ENCODE peak calls at places on chromosomes 4 and X, in eight cellular contexts. One of them, this sample, is unnamed.
A peak's percentile ranks its signal among the peaks of the same experiment; 100 is the strongest.

GRCh38 chr4:13441506-13441905 is 42.6 kb downstream of the RAB28 start:
- DNase-seq in M059J: no peak
- DNase-seq in A673: no peak
- DNase-seq in NAMALWA: no peak
- DNase-seq in iris pigment epithelial cell: no peak
- DNase-seq in D341Med: no peak
- DNase-seq in NCI-H1105: no peak
- DNase-seq in nephron progenitor cell: no peak
- DNase-seq in this sample: no peak

GRCh38 chrX:148568763-148569162 is 68.3 kb downstream of the AFF2 start:
- DNase-seq in M059J: no peak
- DNase-seq in A673: no peak
- DNase-seq in NAMALWA: no peak
- DNase-seq in iris pigment epithelial cell: no peak
- DNase-seq in D341Med: no peak
- DNase-seq in NCI-H1105: no peak
- DNase-seq in nephron progenitor cell: no peak
- DNase-seq in this sample: no peak

GRCh38 chrX:15349046-15349445 is 13.7 kb upstream of the PIGA start:
- DNase-seq in M059J: peak; percentile 62
- DNase-seq in A673: peak; percentile 82
- DNase-seq in NAMALWA: peak; percentile 71
- DNase-seq in iris pigment epithelial cell: peak; percentile 71
- DNase-seq in D341Med: peak; percentile 52
- DNase-seq in NCI-H1105: peak; percentile 31
- DNase-seq in nephron progenitor cell: peak; percentile 46
- DNase-seq in this sample: no peak

GRCh38 chrX:108361316-108361715 is 76.9 kb downstream of the COL4A6 start:
- DNase-seq in M059J: no peak
- DNase-seq in A673: no peak
- DNase-seq in NAMALWA: no peak
- DNase-seq in iris pigment epithelial cell: peak; percentile 31
- DNase-seq in D341Med: no peak
- DNase-seq in NCI-H1105: no peak
- DNase-seq in nephron progenitor cell: no peak
- DNase-seq in this sample: no peak

GRCh38 chr4:177281544-177281943 is 28.1 kb upstream of the NEIL3 start:
- DNase-seq in M059J: no peak
- DNase-seq in A673: no peak
- DNase-seq in NAMALWA: no peak
- DNase-seq in iris pigment epithelial cell: no peak
- DNase-seq in D341Med: no peak
- DNase-seq in NCI-H1105: no peak
- DNase-seq in nephron progenitor cell: no peak
- DNase-seq in this sample: no peak

GRCh38 chr4:120838784-120839183 is 83.7 kb downstream of the PRDM5 start:
- DNase-seq in M059J: no peak
- DNase-seq in A673: no peak
- DNase-seq in NAMALWA: no peak
- DNase-seq in iris pigment epithelial cell: no peak
- DNase-seq in D341Med: no peak
- DNase-seq in NCI-H1105: no peak
- DNase-seq in nephron progenitor cell: no peak
- DNase-seq in this sample: no peak

GRCh38 chr4:8340721-8341680 is 71.4 kb downstream of the HTRA3 start:
- DNase-seq in M059J: no peak
- DNase-seq in A673: no peak
- DNase-seq in NAMALWA: no peak
- DNase-seq in iris pigment epithelial cell: no peak
- DNase-seq in D341Med: no peak
- DNase-seq in NCI-H1105: no peak
- DNase-seq in nephron progenitor cell: no peak
- DNase-seq in this sample: no peak

GRCh38 chrX:132022115-132022862 is 813 bp upstream of the STK26 start:
- DNase-seq in M059J: peak; percentile 18
- DNase-seq in A673: peak; percentile 23
- DNase-seq in NAMALWA: peak; percentile 67
- DNase-seq in iris pigment epithelial cell: no peak
- DNase-seq in D341Med: peak; percentile 19
- DNase-seq in NCI-H1105: no peak
- DNase-seq in nephron progenitor cell: no peak
- DNase-seq in this sample: no peak

GRCh38 chr4:6197433-6198174 is 2.7 kb downstream of the JAKMIP1 start:
- DNase-seq in M059J: no peak
- DNase-seq in A673: no peak
- DNase-seq in NAMALWA: no peak
- DNase-seq in iris pigment epithelial cell: no peak
- DNase-seq in D341Med: peak; percentile 26
- DNase-seq in NCI-H1105: no peak
- DNase-seq in nephron progenitor cell: no peak
- DNase-seq in this sample: no peak

GRCh38 chr4:82799006-82799881 is 648 bp upstream of the SCD5 start:
- DNase-seq in M059J: no peak
- DNase-seq in A673: no peak
- DNase-seq in NAMALWA: peak; percentile 60
- DNase-seq in iris pigment epithelial cell: no peak
- DNase-seq in D341Med: peak; percentile 54
- DNase-seq in NCI-H1105: peak; percentile 37
- DNase-seq in nephron progenitor cell: peak; percentile 18
- DNase-seq in this sample: no peak

GRCh38 chr4:18570370-18570769 is 548.8 kb upstream of the LCORL start:
- DNase-seq in M059J: no peak
- DNase-seq in A673: no peak
- DNase-seq in NAMALWA: no peak
- DNase-seq in iris pigment epithelial cell: no peak
- DNase-seq in D341Med: no peak
- DNase-seq in NCI-H1105: no peak
- DNase-seq in nephron progenitor cell: no peak
- DNase-seq in this sample: no peak

GRCh38 chrX:47751670-47752069 is 85.0 kb upstream of the ZNF81 start:
- DNase-seq in M059J: peak; percentile 19
- DNase-seq in A673: no peak
- DNase-seq in NAMALWA: peak; percentile 29
- DNase-seq in iris pigment epithelial cell: peak; percentile 31
- DNase-seq in D341Med: peak; percentile 59
- DNase-seq in NCI-H1105: peak; percentile 0
- DNase-seq in nephron progenitor cell: peak; percentile 32
- DNase-seq in this sample: no peak

GRCh38 chr4:24988776-24989175 is 42.0 kb downstream of the LGI2 start:
- DNase-seq in M059J: peak; percentile 54
- DNase-seq in A673: peak; percentile 42
- DNase-seq in NAMALWA: no peak
- DNase-seq in iris pigment epithelial cell: peak; percentile 33
- DNase-seq in D341Med: peak; percentile 56
- DNase-seq in NCI-H1105: no peak
- DNase-seq in nephron progenitor cell: no peak
- DNase-seq in this sample: no peak

GRCh38 chr4:1418494-1419285 is 12.4 kb upstream of the NKX1-1 start:
- DNase-seq in M059J: no peak
- DNase-seq in A673: no peak
- DNase-seq in NAMALWA: no peak
- DNase-seq in iris pigment epithelial cell: no peak
- DNase-seq in D341Med: peak; percentile 30
- DNase-seq in NCI-H1105: no peak
- DNase-seq in nephron progenitor cell: no peak
- DNase-seq in this sample: no peak

GRCh38 chr4:185421366-185422124 is 4.2 kb downstream of the UFSP2 start:
- DNase-seq in M059J: peak; percentile 63
- DNase-seq in A673: no peak
- DNase-seq in NAMALWA: no peak
- DNase-seq in iris pigment epithelial cell: peak; percentile 71
- DNase-seq in D341Med: no peak
- DNase-seq in NCI-H1105: no peak
- DNase-seq in nephron progenitor cell: no peak
- DNase-seq in this sample: no peak

GRCh38 chr4:177453116-177453515 is 10.9 kb upstream of the AGA start:
- DNase-seq in M059J: no peak
- DNase-seq in A673: no peak
- DNase-seq in NAMALWA: no peak
- DNase-seq in iris pigment epithelial cell: no peak
- DNase-seq in D341Med: no peak
- DNase-seq in NCI-H1105: no peak
- DNase-seq in nephron progenitor cell: no peak
- DNase-seq in this sample: no peak

GRCh38 chrX:79371640-79372039 is 4.5 kb upstream of the ITM2A start:
- DNase-seq in M059J: no peak
- DNase-seq in A673: no peak
- DNase-seq in NAMALWA: no peak
- DNase-seq in iris pigment epithelial cell: no peak
- DNase-seq in D341Med: no peak
- DNase-seq in NCI-H1105: no peak
- DNase-seq in nephron progenitor cell: no peak
- DNase-seq in this sample: no peak

GRCh38 chr4:130705023-130705422 is 1609.1 kb downstream of the C4orf33 start:
- DNase-seq in M059J: no peak
- DNase-seq in A673: peak; percentile 6
- DNase-seq in NAMALWA: no peak
- DNase-seq in iris pigment epithelial cell: no peak
- DNase-seq in D341Med: no peak
- DNase-seq in NCI-H1105: no peak
- DNase-seq in nephron progenitor cell: no peak
- DNase-seq in this sample: no peak

GRCh38 chrX:77893713-77894112 is 1.5 kb downstream of the MAGT1 start:
- DNase-seq in M059J: no peak
- DNase-seq in A673: no peak
- DNase-seq in NAMALWA: no peak
- DNase-seq in iris pigment epithelial cell: no peak
- DNase-seq in D341Med: no peak
- DNase-seq in NCI-H1105: no peak
- DNase-seq in nephron progenitor cell: no peak
- DNase-seq in this sample: no peak

GRCh38 chrX:22056235-22056634 is 24.1 kb downstream of the PHEX start:
- DNase-seq in M059J: no peak
- DNase-seq in A673: no peak
- DNase-seq in NAMALWA: no peak
- DNase-seq in iris pigment epithelial cell: no peak
- DNase-seq in D341Med: no peak
- DNase-seq in NCI-H1105: no peak
- DNase-seq in nephron progenitor cell: no peak
- DNase-seq in this sample: no peak

GRCh38 chr4:8194306-8195242 is 4.5 kb upstream of the SH3TC1 start:
- DNase-seq in M059J: no peak
- DNase-seq in A673: no peak
- DNase-seq in NAMALWA: no peak
- DNase-seq in iris pigment epithelial cell: no peak
- DNase-seq in D341Med: no peak
- DNase-seq in NCI-H1105: no peak
- DNase-seq in nephron progenitor cell: no peak
- DNase-seq in this sample: no peak

GRCh38 chrX:150205011-150205410 is 158.1 kb upstream of the MAMLD1 start:
- DNase-seq in M059J: peak; percentile 21
- DNase-seq in A673: no peak
- DNase-seq in NAMALWA: no peak
- DNase-seq in iris pigment epithelial cell: peak; percentile 42
- DNase-seq in D341Med: no peak
- DNase-seq in NCI-H1105: no peak
- DNase-seq in nephron progenitor cell: no peak
- DNase-seq in this sample: no peak

GRCh38 chr4:832108-832507 is 6.2 kb upstream of the CPLX1 start:
- DNase-seq in M059J: no peak
- DNase-seq in A673: no peak
- DNase-seq in NAMALWA: no peak
- DNase-seq in iris pigment epithelial cell: no peak
- DNase-seq in D341Med: no peak
- DNase-seq in NCI-H1105: no peak
- DNase-seq in nephron progenitor cell: no peak
- DNase-seq in this sample: no peak

GRCh38 chrX:17580529-17581155 is 156.7 kb upstream of the SCML1 start:
- DNase-seq in M059J: peak; percentile 64
- DNase-seq in A673: peak; percentile 68
- DNase-seq in NAMALWA: no peak
- DNase-seq in iris pigment epithelial cell: peak; percentile 52
- DNase-seq in D341Med: no peak
- DNase-seq in NCI-H1105: no peak
- DNase-seq in nephron progenitor cell: no peak
- DNase-seq in this sample: no peak

GRCh38 chr4:29805245-29805644 is 914.9 kb upstream of the PCDH7 start:
- DNase-seq in M059J: peak; percentile 39
- DNase-seq in A673: peak; percentile 87
- DNase-seq in NAMALWA: peak; percentile 13
- DNase-seq in iris pigment epithelial cell: no peak
- DNase-seq in D341Med: peak; percentile 25
- DNase-seq in NCI-H1105: no peak
- DNase-seq in nephron progenitor cell: no peak
- DNase-seq in this sample: no peak

GRCh38 chr4:101334963-101335572 is 12.3 kb downstream of the PPP3CA start:
- DNase-seq in M059J: no peak
- DNase-seq in A673: no peak
- DNase-seq in NAMALWA: no peak
- DNase-seq in iris pigment epithelial cell: peak; percentile 51
- DNase-seq in D341Med: no peak
- DNase-seq in NCI-H1105: no peak
- DNase-seq in nephron progenitor cell: no peak
- DNase-seq in this sample: no peak

GRCh38 chrX:39829965-39830364 is 267.8 kb downstream of the BCOR start:
- DNase-seq in M059J: no peak
- DNase-seq in A673: no peak
- DNase-seq in NAMALWA: no peak
- DNase-seq in iris pigment epithelial cell: no peak
- DNase-seq in D341Med: no peak
- DNase-seq in NCI-H1105: no peak
- DNase-seq in nephron progenitor cell: no peak
- DNase-seq in this sample: no peak

GRCh38 chr4:127632420-127633403 is at the start of gene INTU:
- DNase-seq in M059J: peak; percentile 94
- DNase-seq in A673: peak; percentile 97
- DNase-seq in NAMALWA: no peak
- DNase-seq in iris pigment epithelial cell: peak; percentile 99
- DNase-seq in D341Med: peak; percentile 92
- DNase-seq in NCI-H1105: peak; percentile 80
- DNase-seq in nephron progenitor cell: peak; percentile 89
- DNase-seq in this sample: no peak

GRCh38 chr4:112182604-112183003 is 37.4 kb downstream of the FAM241A start:
- DNase-seq in M059J: no peak
- DNase-seq in A673: no peak
- DNase-seq in NAMALWA: no peak
- DNase-seq in iris pigment epithelial cell: no peak
- DNase-seq in D341Med: no peak
- DNase-seq in NCI-H1105: no peak
- DNase-seq in nephron progenitor cell: no peak
- DNase-seq in this sample: no peak

GRCh38 chrX:112071132-112071531 is 11.4 kb downstream of the TRPC5 start:
- DNase-seq in M059J: no peak
- DNase-seq in A673: no peak
- DNase-seq in NAMALWA: no peak
- DNase-seq in iris pigment epithelial cell: no peak
- DNase-seq in D341Med: no peak
- DNase-seq in NCI-H1105: no peak
- DNase-seq in nephron progenitor cell: no peak
- DNase-seq in this sample: no peak

GRCh38 chr4:80221161-80221560 is 23.9 kb downstream of the PRDM8 start:
- DNase-seq in M059J: peak; percentile 38
- DNase-seq in A673: no peak
- DNase-seq in NAMALWA: peak; percentile 29
- DNase-seq in iris pigment epithelial cell: no peak
- DNase-seq in D341Med: no peak
- DNase-seq in NCI-H1105: no peak
- DNase-seq in nephron progenitor cell: no peak
- DNase-seq in this sample: no peak

GRCh38 chrX:134210465-134210864 is 26.5 kb upstream of the CCDC160 start:
- DNase-seq in M059J: no peak
- DNase-seq in A673: no peak
- DNase-seq in NAMALWA: no peak
- DNase-seq in iris pigment epithelial cell: no peak
- DNase-seq in D341Med: no peak
- DNase-seq in NCI-H1105: no peak
- DNase-seq in nephron progenitor cell: no peak
- DNase-seq in this sample: no peak

GRCh38 chr4:77819409-77819835 is 254 bp upstream of the CNOT6L start:
- DNase-seq in M059J: no peak
- DNase-seq in A673: peak; percentile 10
- DNase-seq in NAMALWA: no peak
- DNase-seq in iris pigment epithelial cell: peak; percentile 30
- DNase-seq in D341Med: peak; percentile 72
- DNase-seq in NCI-H1105: no peak
- DNase-seq in nephron progenitor cell: peak; percentile 70
- DNase-seq in this sample: no peak

GRCh38 chr4:38983756-38984647 is 48.2 kb downstream of the TMEM156 start:
- DNase-seq in M059J: peak; percentile 40
- DNase-seq in A673: peak; percentile 53
- DNase-seq in NAMALWA: no peak
- DNase-seq in iris pigment epithelial cell: peak; percentile 50
- DNase-seq in D341Med: peak; percentile 28
- DNase-seq in NCI-H1105: no peak
- DNase-seq in nephron progenitor cell: no peak
- DNase-seq in this sample: no peak